ENCODE peak calls at places on chromosome X, in ten cellular contexts. Y, S, P, I, H, N, D, W, J and T are unnamed samples.

GRCh38 chrX:129934461-129934860 is 28.5 kb downstream of the UTP14A start:
- DNase-seq in Y (no peak), S (no peak), P (no peak), I (no peak), H (no peak), N (no peak), D (peak; percentile 22), W (no peak), J (no peak), T (peak; percentile 18)

GRCh38 chrX:131801911-131802310 is 221.2 kb upstream of the STK26 start:
- DNase-seq in Y (no peak), S (no peak), P (no peak), I (no peak), H (no peak), N (no peak), D (no peak), W (no peak), J (no peak), T (no peak)

GRCh38 chrX:50805316-50805715 is 8.7 kb downstream of the SHROOM4 start:
- DNase-seq in Y (no peak), S (no peak), P (no peak), I (no peak), H (no peak), N (no peak), D (no peak), W (no peak), J (no peak), T (no peak)

GRCh38 chrX:41086627-41086932 is 1.3 kb downstream of the USP9X start:
- DNase-seq in Y (no peak), S (no peak), P (peak; percentile 15), I (no peak), H (no peak), N (no peak), D (no peak), W (no peak), J (no peak), T (no peak)

GRCh38 chrX:111337067-111337466 is 66.8 kb upstream of the CAPN6 start:
- DNase-seq in Y (no peak), S (no peak), P (no peak), I (no peak), H (no peak), N (no peak), D (no peak), W (no peak), J (no peak), T (no peak)

GRCh38 chrX:128518508-128518907 is 466.3 kb upstream of the ACTRT1 start:
- DNase-seq in Y (no peak), S (no peak), P (no peak), I (peak; percentile 16), H (no peak), N (no peak), D (peak; percentile 29), W (no peak), J (peak; percentile 7), T (no peak)

GRCh38 chrX:10608099-10608498 is 12.3 kb downstream of the MID1 start:
- DNase-seq in Y (no peak), S (no peak), P (no peak), I (no peak), H (no peak), N (no peak), D (no peak), W (peak; percentile 66), J (no peak), T (no peak)

GRCh38 chrX:38305971-38306370 is 21.3 kb downstream of the RPGR start:
- DNase-seq in Y (no peak), S (no peak), P (no peak), I (no peak), H (no peak), N (no peak), D (no peak), W (no peak), J (peak; percentile 7), T (no peak)

GRCh38 chrX:71103110-71103983 is 3.2 kb downstream of the CXorf65 start:
- DNase-seq in Y (no peak), S (peak; percentile 57), P (peak; percentile 52), I (peak; percentile 59), H (no peak), N (no peak), D (peak; percentile 48), W (peak; percentile 10), J (peak; percentile 45), T (no peak)

GRCh38 chrX:44675364-44676024 is 132.8 kb upstream of the FUNDC1 start:
- DNase-seq in Y (peak; percentile 33), S (no peak), P (no peak), I (no peak), H (peak; percentile 64), N (peak; percentile 70), D (no peak), W (peak; percentile 71), J (peak; percentile 19), T (peak; percentile 3)

GRCh38 chrX:139883984-139884383 is 48.9 kb downstream of the ATP11C start:
- DNase-seq in Y (no peak), S (no peak), P (no peak), I (no peak), H (no peak), N (no peak), D (no peak), W (no peak), J (no peak), T (no peak)

GRCh38 chrX:31092970-31093638 is 21.3 kb upstream of the FTHL17 start:
- DNase-seq in Y (no peak), S (no peak), P (no peak), I (no peak), H (no peak), N (no peak), D (no peak), W (no peak), J (no peak), T (no peak)

GRCh38 chrX:7146026-7146702 is 1.3 kb upstream of the STS start:
- DNase-seq in Y (no peak), S (peak; percentile 19), P (no peak), I (no peak), H (no peak), N (no peak), D (no peak), W (peak; percentile 41), J (no peak), T (no peak)

GRCh38 chrX:74220277-74220676 is 83.7 kb upstream of the ZCCHC13 start:
- DNase-seq in Y (no peak), S (no peak), P (no peak), I (no peak), H (no peak), N (no peak), D (no peak), W (no peak), J (no peak), T (no peak)

GRCh38 chrX:150201841-150202240 is 161.3 kb upstream of the MAMLD1 start:
- DNase-seq in Y (no peak), S (no peak), P (no peak), I (no peak), H (no peak), N (peak; percentile 42), D (no peak), W (peak; percentile 22), J (no peak), T (no peak)

GRCh38 chrX:17377795-17378194 is 2.8 kb downstream of the NHS start:
- DNase-seq in Y (no peak), S (no peak), P (no peak), I (no peak), H (no peak), N (peak; percentile 2), D (peak; percentile 2), W (no peak), J (no peak), T (no peak)

GRCh38 chrX:55778322-55778721 is 60.8 kb downstream of the RRAGB start:
- DNase-seq in Y (no peak), S (no peak), P (no peak), I (no peak), H (peak; percentile 4), N (no peak), D (no peak), W (peak; percentile 79), J (no peak), T (no peak)

GRCh38 chrX:134626434-134626833 is 31.8 kb downstream of the PLAC1 start:
- DNase-seq in Y (no peak), S (no peak), P (no peak), I (no peak), H (no peak), N (no peak), D (no peak), W (peak; percentile 46), J (no peak), T (no peak)

GRCh38 chrX:78555401-78555980 is 103.6 kb downstream of the RTL3 start:
- DNase-seq in Y (no peak), S (no peak), P (peak; percentile 1), I (no peak), H (no peak), N (no peak), D (no peak), W (peak; percentile 3), J (no peak), T (no peak)